ENCODE peak calls at places on chromosomes 2 and 18, in six cellular contexts. A, Q, K, G, F and L are unnamed samples.

GRCh38 chr2:108288534-108289106 is at the start of gene SULT1C2:
- DNase-seq in A (no peak), Q (peak; percentile 62), K (no peak), G (peak; percentile 76), F (no peak), L (no peak)

GRCh38 chr2:11784747-11785610 is 38.5 kb downstream of the LPIN1 start:
- DNase-seq in A (no peak), Q (peak; percentile 48), K (peak; percentile 15), G (peak; percentile 75), F (peak; percentile 32), L (no peak)

GRCh38 chr18:57446322-57446721 is 11.1 kb downstream of the ONECUT2 start:
- DNase-seq in A (no peak), Q (no peak), K (no peak), G (peak; percentile 70), F (no peak), L (no peak)

GRCh38 chr2:210009896-210010295 is 7.5 kb downstream of the RPE start:
- DNase-seq in A (no peak), Q (no peak), K (no peak), G (no peak), F (no peak), L (no peak)

GRCh38 chr2:158497486-158497885 is 40.7 kb downstream of the PKP4 start:
- DNase-seq in A (no peak), Q (no peak), K (no peak), G (no peak), F (no peak), L (no peak)

GRCh38 chr2:201378496-201379397 is 21.6 kb upstream of the FLACC1 start:
- DNase-seq in A (no peak), Q (no peak), K (no peak), G (peak; percentile 21), F (no peak), L (no peak)

GRCh38 chr2:160694631-160695030 is 201.0 kb upstream of the RBMS1 start:
- DNase-seq in A (no peak), Q (no peak), K (no peak), G (no peak), F (no peak), L (no peak)

GRCh38 chr2:85537600-85538506 is 1.1 kb upstream of the MAT2A start:
- DNase-seq in A (peak; percentile 65), Q (peak; percentile 67), K (peak; percentile 75), G (peak; percentile 83), F (no peak), L (peak; percentile 83)

GRCh38 chr2:74507926-74508520 is 528 bp upstream of the PCGF1 start:
- DNase-seq in A (no peak), Q (peak; percentile 62), K (no peak), G (peak; percentile 69), F (peak; percentile 78), L (no peak)

GRCh38 chr18:60339018-60339417 is 33.6 kb downstream of the MC4R start:
- DNase-seq in A (no peak), Q (no peak), K (no peak), G (no peak), F (no peak), L (no peak)

GRCh38 chr2:19682493-19682892 is 219.3 kb downstream of the TTC32 start:
- DNase-seq in A (no peak), Q (no peak), K (no peak), G (no peak), F (no peak), L (no peak)

GRCh38 chr2:73999881-74000597 is 15.3 kb downstream of the TET3 start:
- DNase-seq in A (no peak), Q (peak; percentile 41), K (peak; percentile 54), G (peak; percentile 32), F (peak; percentile 55), L (no peak)

GRCh38 chr2:205675861-205676516 is 6.3 kb upstream of the NRP2 start:
- DNase-seq in A (no peak), Q (peak; percentile 60), K (no peak), G (peak; percentile 90), F (no peak), L (no peak)

GRCh38 chr2:10548626-10549025 is 100.5 kb upstream of the ODC1 start:
- DNase-seq in A (no peak), Q (no peak), K (no peak), G (peak; percentile 54), F (peak; percentile 17), L (no peak)

GRCh38 chr2:26300234-26300641 is 45.7 kb upstream of the SELENOI start:
- DNase-seq in A (no peak), Q (peak; percentile 59), K (peak; percentile 73), G (no peak), F (peak; percentile 33), L (no peak)

GRCh38 chr2:138455691-138456090 is 45.9 kb upstream of the SPOPL start:
- DNase-seq in A (no peak), Q (no peak), K (no peak), G (no peak), F (no peak), L (no peak)

GRCh38 chr2:241788572-241788971 is 11.9 kb downstream of the GAL3ST2 start:
- DNase-seq in A (peak; percentile 30), Q (no peak), K (no peak), G (no peak), F (no peak), L (no peak)

GRCh38 chr2:31318360-31319336 is 84.7 kb downstream of the EHD3 start:
- DNase-seq in A (peak; percentile 57), Q (peak; percentile 22), K (no peak), G (no peak), F (peak; percentile 90), L (no peak)

GRCh38 chr2:207046642-207047213 is 107.4 kb downstream of the CPO start:
- DNase-seq in A (no peak), Q (no peak), K (no peak), G (no peak), F (peak; percentile 27), L (no peak)

GRCh38 chr2:49973917-49974368 is 819.6 kb upstream of the FSHR start:
- DNase-seq in A (peak; percentile 78), Q (peak; percentile 22), K (peak; percentile 37), G (peak; percentile 82), F (no peak), L (peak; percentile 76)

GRCh38 chr18:50626317-50626716 is 66.4 kb downstream of the MAPK4 start:
- DNase-seq in A (peak; percentile 54), Q (no peak), K (no peak), G (no peak), F (no peak), L (no peak)

GRCh38 chr2:159515482-159515881 is 100.9 kb downstream of the BAZ2B start:
- DNase-seq in A (no peak), Q (no peak), K (no peak), G (no peak), F (no peak), L (no peak)

GRCh38 chr2:46329803-46330775 is 32.9 kb downstream of the EPAS1 start:
- DNase-seq in A (no peak), Q (no peak), K (no peak), G (no peak), F (peak; percentile 83), L (no peak)

GRCh38 chr2:136129601-136130000 is 11.7 kb upstream of the CXCR4 start:
- DNase-seq in A (no peak), Q (no peak), K (no peak), G (no peak), F (no peak), L (no peak)

GRCh38 chr2:64609229-64609994 is 44.3 kb downstream of the SERTAD2 start:
- DNase-seq in A (peak; percentile 58), Q (peak; percentile 58), K (no peak), G (peak; percentile 81), F (no peak), L (peak; percentile 80)

GRCh38 chr2:109613922-109614714 is at the start of the genes SEPTIN10 and SOWAHC:
- DNase-seq in A (peak; percentile 96), Q (peak; percentile 94), K (peak; percentile 94), G (peak; percentile 97), F (peak; percentile 100), L (peak; percentile 99)

GRCh38 chr18:48238636-48239035 is 170.5 kb downstream of the ZBTB7C start:
- DNase-seq in A (no peak), Q (no peak), K (no peak), G (no peak), F (no peak), L (no peak)
- H3K4me3 ChIP-seq in A (no peak overlapping the region), Q (no peak overlapping the region), K (no peak overlapping the region), G (no peak overlapping the region), F (no peak overlapping the region), L (no peak overlapping the region)

GRCh38 chr2:121791801-121792221 is 36.4 kb downstream of the TSN start:
- DNase-seq in A (no peak), Q (no peak), K (no peak), G (peak; percentile 28), F (no peak), L (no peak)

GRCh38 chr2:121793816-121794215 is 38.4 kb downstream of the TSN start:
- DNase-seq in A (no peak), Q (no peak), K (no peak), G (no peak), F (no peak), L (no peak)

GRCh38 chr2:121791253-121791652 is 35.8 kb downstream of the TSN start:
- DNase-seq in A (no peak), Q (no peak), K (no peak), G (peak; percentile 83), F (no peak), L (no peak)

GRCh38 chr2:121788685-121789084 is 33.2 kb downstream of the TSN start:
- DNase-seq in A (no peak), Q (no peak), K (no peak), G (no peak), F (no peak), L (no peak)

GRCh38 chr2:121790276-121790956 is 35.0 kb downstream of the TSN start:
- DNase-seq in A (peak; percentile 26), Q (no peak), K (no peak), G (peak; percentile 43), F (peak; percentile 85), L (no peak)
- H3K4me3 ChIP-seq in A (no peak overlapping the region), Q (no peak overlapping the region), K (no peak overlapping the region), G (peak overlapping the region; percentile 5), F (no peak overlapping the region), L (no peak overlapping the region)

GRCh38 chr2:240437181-240437860 is 1.9 kb downstream of the GPC1 start:
- DNase-seq in A (no peak), Q (no peak), K (no peak), G (no peak), F (no peak), L (peak; percentile 42)
- H3K4me3 ChIP-seq in A (peak overlapping the region; percentile 62), Q (peak overlapping the region; percentile 71), K (no peak overlapping the region), G (peak overlapping the region; percentile 64), F (peak overlapping the region; percentile 77), L (peak overlapping the region; percentile 71)

GRCh38 chr2:230658577-230658876 is 54.1 kb upstream of the CAB39 start:
- DNase-seq in A (no peak), Q (no peak), K (no peak), G (no peak), F (no peak), L (no peak)

GRCh38 chr2:230660294-230661060 is 52.2 kb upstream of the CAB39 start:
- DNase-seq in A (peak; percentile 67), Q (peak; percentile 53), K (no peak), G (no peak), F (no peak), L (peak; percentile 85)

GRCh38 chr2:230664128-230664527 is 48.5 kb upstream of the CAB39 start:
- DNase-seq in A (no peak), Q (no peak), K (no peak), G (no peak), F (no peak), L (no peak)

GRCh38 chr2:230658877-230659652 is 53.6 kb upstream of the CAB39 start:
- DNase-seq in A (no peak), Q (no peak), K (no peak), G (no peak), F (no peak), L (no peak)

GRCh38 chr2:230661072-230661957 is 51.3 kb upstream of the CAB39 start:
- DNase-seq in A (no peak), Q (no peak), K (no peak), G (no peak), F (no peak), L (no peak)
- H3K4me3 ChIP-seq in A (no peak overlapping the region), Q (no peak overlapping the region), K (no peak overlapping the region), G (no peak overlapping the region), F (no peak overlapping the region), L (no peak overlapping the region)

GRCh38 chr2:233332125-233332524 is 22.2 kb upstream of the DGKD start:
- DNase-seq in A (no peak), Q (no peak), K (no peak), G (no peak), F (no peak), L (no peak)
- H3K4me3 ChIP-seq in A (no peak overlapping the region), Q (no peak overlapping the region), K (no peak overlapping the region), G (no peak overlapping the region), F (no peak overlapping the region), L (no peak overlapping the region)